ENCODE peak calls at places on chromosomes 6 and 20, in nine cellular contexts. N is GM20000; G is cardiac fibroblast; V is AG04449; X is CD4-positive, alpha-beta T cell; T is endothelial cell; K is epithelial cell of proximal tubule; P is heart right ventricle; Y is lower leg skin. E is an unnamed sample.

GRCh38 chr6:37122861-37123260 is 47.1 kb upstream of the PIM1 start:
- DNase-seq in N (no peak), G (no peak), V (peak), X (no peak), T (no peak), K (no peak), P (no peak), Y (no peak), E (no peak)

GRCh38 chr6:127102859-127103258 is 15.6 kb upstream of the RSPO3 start:
- DNase-seq in N (no peak), G (no peak), V (no peak), X (no peak), T (no peak), K (no peak), P (no peak), Y (no peak), E (no peak)

GRCh38 chr6:144148891-144149290 is 1.4 kb upstream of the STX11 start:
- DNase-seq in N (no peak), G (no peak), V (no peak), X (no peak), T (no peak), K (no peak), P (no peak), Y (no peak), E (no peak)

GRCh38 chr6:139448094-139448649 is 73.7 kb upstream of the CITED2 start:
- DNase-seq in N (peak), G (no peak), V (no peak), X (no peak), T (no peak), K (no peak), P (no peak), Y (no peak), E (no peak)

GRCh38 chr6:30814137-30815084 is 69.9 kb upstream of the DDR1 start:
- DNase-seq in N (peak), G (peak), V (no peak), X (peak), T (no peak), K (no peak), P (no peak), Y (no peak), E (peak)

GRCh38 chr20:8152183-8152582 is 20.1 kb downstream of the PLCB1 start:
- DNase-seq in N (no peak), G (peak), V (no peak), X (no peak), T (no peak), K (no peak), P (no peak), Y (no peak), E (no peak)

GRCh38 chr6:138844203-138844602 is 48.3 kb downstream of the ECT2L start:
- DNase-seq in N (no peak), G (peak), V (peak), X (no peak), T (no peak), K (no peak), P (peak), Y (no peak), E (no peak)

GRCh38 chr20:10201321-10201870 is 17.2 kb upstream of the SNAP25 start:
- DNase-seq in N (no peak), G (no peak), V (no peak), X (no peak), T (no peak), K (no peak), P (no peak), Y (no peak), E (no peak)

GRCh38 chr6:136550045-136550329 is 235 bp downstream of the MAP7 start:
- DNase-seq in N (peak), G (no peak), V (no peak), X (no peak), T (peak), K (no peak), P (peak), Y (no peak), E (no peak)

GRCh38 chr20:37885042-37885441 is 17.9 kb upstream of the VSTM2L start:
- DNase-seq in N (no peak), G (no peak), V (no peak), X (no peak), T (no peak), K (no peak), P (no peak), Y (no peak), E (no peak)

GRCh38 chr6:6724319-6725119 is 136.0 kb downstream of the LY86 start:
- DNase-seq in N (peak), G (peak), V (peak), X (peak), T (peak), K (peak), P (peak), Y (peak), E (peak)

GRCh38 chr6:1015819-1016218 is 296.1 kb upstream of the FOXQ1 start:
- DNase-seq in N (no peak), G (no peak), V (no peak), X (no peak), T (no peak), K (no peak), P (no peak), Y (no peak), E (no peak)

GRCh38 chr6:134680021-134680420 is 269.9 kb downstream of the ALDH8A1 start:
- DNase-seq in N (no peak), G (no peak), V (no peak), X (no peak), T (no peak), K (no peak), P (no peak), Y (no peak), E (no peak)

GRCh38 chr6:52514514-52514913 is 62.3 kb downstream of the TRAM2 start:
- DNase-seq in N (no peak), G (peak), V (no peak), X (no peak), T (no peak), K (peak), P (peak), Y (peak), E (peak)

GRCh38 chr6:41682497-41682961 is 44.3 kb downstream of the MDFI start:
- DNase-seq in N (peak), G (no peak), V (no peak), X (no peak), T (no peak), K (no peak), P (no peak), Y (no peak), E (no peak)

GRCh38 chr20:1934162-1934561 is 39.0 kb downstream of the SIRPA start:
- DNase-seq in N (no peak), G (peak), V (peak), X (no peak), T (no peak), K (no peak), P (no peak), Y (no peak), E (no peak)

GRCh38 chr20:237918-238317 is 10.9 kb downstream of the DEFB129 start:
- DNase-seq in N (peak), G (no peak), V (no peak), X (no peak), T (no peak), K (no peak), P (no peak), Y (no peak), E (no peak)

GRCh38 chr20:4998160-4998651 is 3.1 kb downstream of the SLC23A2 start:
- DNase-seq in N (peak), G (no peak), V (no peak), X (no peak), T (no peak), K (no peak), P (no peak), Y (no peak), E (no peak)

GRCh38 chr6:111429571-111429970 is 53.4 kb downstream of the REV3L start:
- DNase-seq in N (no peak), G (no peak), V (no peak), X (no peak), T (no peak), K (no peak), P (no peak), Y (no peak), E (no peak)

GRCh38 chr6:17917837-17918763 is 69.3 kb downstream of the KIF13A start:
- DNase-seq in N (no peak), G (no peak), V (no peak), X (no peak), T (no peak), K (no peak), P (no peak), Y (no peak), E (no peak)

GRCh38 chr6:36677753-36678487 is 594 bp upstream of the CDKN1A start:
- DNase-seq in N (no peak), G (no peak), V (no peak), X (no peak), T (no peak), K (no peak), P (no peak), Y (no peak), E (no peak)

GRCh38 chr20:48419173-48419572 is 408.6 kb downstream of the PREX1 start:
- DNase-seq in N (no peak), G (no peak), V (no peak), X (no peak), T (no peak), K (no peak), P (no peak), Y (no peak), E (no peak)

GRCh38 chr6:7640607-7641577 is 50.9 kb downstream of the SNRNP48 start:
- DNase-seq in N (no peak), G (peak), V (peak), X (no peak), T (no peak), K (peak), P (no peak), Y (no peak), E (no peak)

GRCh38 chr6:122789862-122790739 is 1.0 kb downstream of the SMPDL3A start:
- DNase-seq in N (peak), G (peak), V (no peak), X (no peak), T (no peak), K (no peak), P (peak), Y (no peak), E (peak)

GRCh38 chr20:5835234-5835845 is 85.1 kb downstream of the SHLD1 start:
- DNase-seq in N (no peak), G (peak), V (no peak), X (peak), T (no peak), K (no peak), P (peak), Y (no peak), E (no peak)

GRCh38 chr6:11271637-11272036 is 39.2 kb upstream of the NEDD9 start:
- DNase-seq in N (no peak), G (peak), V (no peak), X (no peak), T (no peak), K (no peak), P (no peak), Y (no peak), E (no peak)

GRCh38 chr6:99592900-99593299 is 13.7 kb upstream of the PRDM13 start:
- DNase-seq in N (no peak), G (peak), V (no peak), X (no peak), T (no peak), K (no peak), P (no peak), Y (no peak), E (no peak)

GRCh38 chr6:141203902-141204575 is 928.7 kb upstream of the GJE1 start:
- DNase-seq in N (no peak), G (peak), V (no peak), X (no peak), T (no peak), K (no peak), P (no peak), Y (no peak), E (no peak)

GRCh38 chr6:37738216-37738615 is 40.5 kb upstream of the MDGA1 start:
- DNase-seq in N (no peak), G (no peak), V (no peak), X (no peak), T (no peak), K (no peak), P (no peak), Y (no peak), E (no peak)

GRCh38 chr6:54706844-54707243 is 139.7 kb upstream of the FAM83B start:
- DNase-seq in N (no peak), G (no peak), V (no peak), X (no peak), T (no peak), K (no peak), P (no peak), Y (no peak), E (no peak)

GRCh38 chr6:119308994-119309657 is 40.4 kb downstream of the MAN1A1 start:
- DNase-seq in N (no peak), G (no peak), V (no peak), X (no peak), T (no peak), K (peak), P (no peak), Y (no peak), E (no peak)

GRCh38 chr6:12233693-12234551 is 56.2 kb upstream of the EDN1 start:
- DNase-seq in N (peak), G (peak), V (peak), X (peak), T (peak), K (peak), P (no peak), Y (no peak), E (peak)

GRCh38 chr20:14189794-14190402 is 147.5 kb downstream of the FLRT3 start:
- DNase-seq in N (no peak), G (peak), V (peak), X (no peak), T (no peak), K (no peak), P (no peak), Y (no peak), E (no peak)

GRCh38 chr6:35080016-35080680 is 61.0 kb downstream of the TCP11 start:
- DNase-seq in N (no peak), G (no peak), V (no peak), X (no peak), T (no peak), K (no peak), P (no peak), Y (peak), E (peak)

GRCh38 chr6:75377386-75377785 is 92.8 kb upstream of the TMEM30A start:
- DNase-seq in N (no peak), G (no peak), V (no peak), X (no peak), T (no peak), K (no peak), P (no peak), Y (no peak), E (no peak)

GRCh38 chr6:39841923-39842322 is 49.7 kb downstream of the DAAM2 start:
- DNase-seq in N (no peak), G (no peak), V (no peak), X (no peak), T (no peak), K (no peak), P (no peak), Y (no peak), E (no peak)

GRCh38 chr6:16402501-16402900 is 164.1 kb downstream of the GMPR start:
- DNase-seq in N (no peak), G (peak), V (no peak), X (no peak), T (no peak), K (no peak), P (no peak), Y (no peak), E (no peak)
- TF ChIP-seq CTCF in N (no peak), G (no peak), V (no peak), X (no peak), T (no peak), K (no peak), P (no peak), Y (no peak), E (no peak)

DNA sequence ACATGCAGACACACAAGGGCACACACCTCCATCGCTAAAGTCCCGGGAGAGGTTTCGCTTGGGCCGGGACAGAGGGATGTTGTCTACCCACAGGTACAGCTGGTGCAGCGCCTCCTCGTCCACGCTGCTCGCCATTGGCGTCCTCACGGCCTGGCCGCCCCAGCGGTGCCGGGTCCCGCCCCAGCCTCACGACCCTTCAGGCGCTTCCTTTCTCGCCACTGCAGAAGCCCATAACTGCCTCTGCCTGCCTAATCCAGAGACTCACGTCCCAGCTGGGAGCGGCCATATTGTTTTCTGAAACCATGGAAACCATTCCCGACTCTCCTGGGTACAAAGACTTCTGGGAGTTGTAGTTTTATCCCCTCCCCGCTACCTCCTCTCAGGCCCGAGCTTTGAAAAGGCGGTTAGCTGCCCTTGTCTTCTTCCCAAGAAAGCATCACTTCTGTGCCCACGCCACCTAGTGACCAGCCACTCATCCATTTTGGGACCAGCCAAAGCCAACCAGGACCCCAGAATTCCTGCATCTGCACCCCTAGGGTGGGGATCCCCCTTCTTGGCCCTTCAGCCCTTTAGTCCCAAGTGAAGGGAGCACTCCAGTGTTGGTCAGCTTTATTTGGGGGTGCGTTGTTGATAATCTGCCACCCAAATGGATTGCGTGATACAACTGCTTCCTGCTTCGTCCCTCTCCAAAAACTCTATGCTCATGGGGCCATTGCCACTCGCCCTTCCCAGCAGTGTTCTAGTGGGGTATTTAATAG is at the start of gene SPEF1:
- DNase-seq in N (peak), G (peak), V (peak), X (no peak), T (peak), K (no peak), P (peak), Y (peak), E (peak)
- TF ChIP-seq CTCF in N (peak), G (peak), V (peak), X (no peak), T (no peak), K (peak), P (peak), Y (no peak), E (no peak)

GRCh38 chr6:4133941-4134838 is 1.2 kb downstream of the ECI2 start:
- DNase-seq in N (peak), G (peak), V (no peak), X (no peak), T (no peak), K (no peak), P (no peak), Y (no peak), E (no peak)
- TF ChIP-seq CTCF in N (no peak), G (no peak), V (no peak), X (no peak), T (no peak), K (no peak), P (no peak), Y (no peak), E (no peak)

GRCh38 chr6:26599591-26599990 is 2.8 kb downstream of the ABT1 start:
- DNase-seq in N (no peak), G (no peak), V (no peak), X (no peak), T (no peak), K (no peak), P (no peak), Y (no peak), E (no peak)
- TF ChIP-seq CTCF in N (no peak), G (no peak), V (no peak), X (no peak), T (no peak), K (no peak), P (no peak), Y (no peak), E (no peak)

DNA sequence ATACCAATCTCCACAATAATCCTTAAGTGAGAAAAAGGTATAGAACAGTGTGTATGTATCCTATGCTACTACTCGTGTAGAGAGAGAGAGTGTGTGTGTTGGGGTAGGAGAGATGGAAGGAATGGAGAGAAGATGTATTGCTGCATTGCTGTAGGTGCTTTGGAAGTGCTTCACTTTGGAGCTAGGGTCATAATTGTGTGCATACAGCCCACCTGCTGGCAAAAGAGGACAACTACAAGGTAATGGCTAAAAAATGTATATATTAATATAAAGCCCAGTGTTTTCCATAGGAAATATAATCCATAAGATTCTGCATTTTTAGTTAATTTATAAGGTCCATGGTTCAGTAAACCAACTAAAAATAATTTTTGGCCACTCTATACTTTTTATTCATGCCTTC is 36.1 kb downstream of the SERAC1 start:
- DNase-seq in N (peak), G (peak), V (no peak), X (no peak), T (peak), K (no peak), P (no peak), Y (no peak), E (no peak)
- TF ChIP-seq CTCF in N (peak), G (peak), V (peak), X (peak), T (peak), K (peak), P (no peak), Y (no peak), E (peak)

DNA sequence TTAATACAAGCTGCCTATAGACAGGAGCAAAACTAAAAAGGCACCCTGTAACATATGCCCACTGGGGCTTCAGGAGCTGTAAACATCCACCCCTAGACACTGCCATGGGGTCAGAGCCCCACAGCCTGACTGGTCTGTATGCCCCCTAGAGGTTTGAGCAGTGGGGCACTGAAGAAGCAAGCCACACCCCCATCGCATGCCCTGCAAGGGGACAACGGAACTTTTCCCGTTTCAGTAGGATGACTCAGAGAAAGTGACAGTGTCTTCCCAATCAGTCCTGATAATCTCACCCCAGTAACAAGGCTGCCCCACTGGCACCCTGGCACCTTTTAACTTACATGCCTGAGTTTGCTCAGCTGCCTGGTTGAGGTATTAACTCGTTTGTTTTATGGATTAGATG is 35.9 kb downstream of the BEND3 start:
- DNase-seq in N (no peak), G (no peak), V (no peak), X (no peak), T (no peak), K (no peak), P (no peak), Y (no peak), E (no peak)
- TF ChIP-seq CTCF in N (no peak), G (no peak), V (no peak), X (no peak), T (no peak), K (no peak), P (no peak), Y (no peak), E (no peak)

GRCh38 chr6:125759184-125759902 is 9.9 kb downstream of the HEY2 start:
- DNase-seq in N (no peak), G (no peak), V (no peak), X (no peak), T (peak), K (no peak), P (peak), Y (no peak), E (no peak)
- TF ChIP-seq CTCF in N (no peak), G (peak), V (peak), X (no peak), T (peak), K (peak), P (peak), Y (no peak), E (no peak)

DNA sequence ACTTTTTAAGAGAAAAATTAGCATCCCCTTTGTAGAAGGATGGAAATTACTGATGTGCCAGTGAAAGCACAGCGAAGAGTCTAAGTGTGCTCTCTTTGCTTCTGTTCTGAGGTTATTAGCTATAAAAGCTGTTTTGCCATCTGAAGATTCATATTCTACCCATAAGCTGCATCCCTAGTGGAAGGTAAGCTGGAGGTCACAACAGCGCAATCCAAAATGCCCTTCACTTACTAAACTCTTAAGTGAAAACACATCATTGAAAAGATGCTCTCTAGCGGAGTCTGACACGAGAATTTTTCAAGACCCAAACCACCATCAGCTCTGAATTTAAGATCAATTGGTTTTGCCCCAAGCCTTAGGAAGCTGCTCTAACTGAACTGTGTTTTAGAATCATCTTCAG is 113.5 kb downstream of the ZMYND8 start:
- DNase-seq in N (no peak), G (no peak), V (no peak), X (no peak), T (no peak), K (no peak), P (no peak), Y (no peak), E (no peak)
- TF ChIP-seq CTCF in N (no peak), G (no peak), V (no peak), X (no peak), T (no peak), K (no peak), P (no peak), Y (no peak), E (no peak)

E was measured in CD14-positive monocyte.